ENCODE peak calls at places on chromosomes 5 and 9, in five cellular contexts. H, C, B, L and P are unnamed samples.

GRCh38 chr9:93059960-93060591 is 1.6 kb downstream of the SUSD3 start:
- DNase-seq in C (no peak), B (no peak), H (no peak), L (no peak), P (no peak)

GRCh38 chr5:98774192-98775046 is 956 bp downstream of the RGMB start:
- DNase-seq in B (peak; percentile 64), L (peak; percentile 80), H (no peak), C (peak; percentile 80), P (peak; percentile 28)

GRCh38 chr5:54944364-54944763 is 41.0 kb downstream of the ESM1 start:
- DNase-seq in H (peak; percentile 15), L (peak; percentile 26), B (peak; percentile 48), C (peak; percentile 61), P (peak; percentile 20)

GRCh38 chr5:54187694-54188093 is 122.7 kb downstream of the ARL15 start:
- DNase-seq in L (no peak), C (no peak), B (no peak), H (no peak), P (no peak)

GRCh38 chr5:80152778-80153177 is 103.1 kb downstream of the SERINC5 start:
- DNase-seq in B (peak; percentile 82), H (no peak), L (no peak), C (no peak), P (no peak)

GRCh38 chr5:20229286-20230005 is 241.4 kb upstream of the CDH18 start:
- DNase-seq in H (no peak), B (no peak), L (no peak), C (peak; percentile 25), P (no peak)

GRCh38 chr5:30981576-30981975 is 211.9 kb upstream of the CDH6 start:
- DNase-seq in B (no peak), H (no peak), L (no peak), C (peak; percentile 45), P (no peak)

GRCh38 chr5:96745844-96746531 is 61.8 kb downstream of the ERAP1 start:
- DNase-seq in L (no peak), B (no peak), H (no peak), C (peak; percentile 26), P (no peak)

GRCh38 chr9:137387034-137387890 is 35.7 kb downstream of the EXD3 start:
- DNase-seq in H (no peak), B (peak; percentile 53), C (peak; percentile 15), L (no peak), P (peak; percentile 91)

GRCh38 chr5:178991190-178992145 is 3.7 kb downstream of the GRM6 start:
- DNase-seq in B (no peak), L (no peak), H (no peak), C (no peak), P (no peak)

GRCh38 chr5:89428624-89429023 is 545.6 kb upstream of the MEF2C start:
- DNase-seq in B (no peak), C (no peak), H (no peak), L (no peak), P (no peak)

GRCh38 chr9:127754761-127755557 is 19.9 kb upstream of the TOR2A start:
- DNase-seq in L (no peak), H (no peak), B (no peak), C (no peak), P (no peak)

GRCh38 chr9:22643541-22643940 is 196.9 kb downstream of the DMRTA1 start:
- DNase-seq in H (no peak), L (no peak), B (no peak), C (no peak), P (no peak)

GRCh38 chr5:1246711-1247431 is 21.7 kb downstream of the SLC6A18 start:
- DNase-seq in L (no peak), H (no peak), C (peak; percentile 43), B (peak; percentile 8), P (no peak)

GRCh38 chr5:149412783-149413476 is 33.8 kb upstream of the IL17B start:
- DNase-seq in C (no peak), B (no peak), L (no peak), H (no peak), P (no peak)

DNA sequence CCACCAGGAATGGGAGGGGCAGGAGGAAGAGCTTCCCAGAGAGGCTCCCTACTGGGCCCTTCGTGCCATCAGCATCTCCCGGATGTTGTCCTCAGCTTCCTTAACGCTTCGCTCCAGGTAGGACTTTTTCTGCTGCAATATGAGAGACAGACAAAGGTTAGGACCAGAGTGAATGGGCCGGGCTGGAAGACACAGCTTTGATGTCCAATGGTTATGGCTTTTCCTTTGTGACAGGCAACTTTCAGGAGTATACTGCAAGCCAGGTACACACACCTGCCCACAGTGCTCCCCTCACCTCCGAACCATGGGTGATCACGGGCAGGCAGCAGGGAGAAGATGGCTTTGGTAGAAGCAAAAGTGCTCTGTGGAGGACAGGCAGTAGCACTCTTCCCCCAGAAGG is 57.0 kb downstream of the PFDN1 start:
- DNase-seq in H (no peak), L (no peak), C (no peak), B (no peak), P (no peak)
- H3K4me1 ChIP-seq in H (peaks cover 26% of the 10 kb centered on the region), L (peaks cover 4% of the 10 kb centered on the region), C (peaks cover 20% of the 10 kb centered on the region), B (peaks cover 10% of the 10 kb centered on the region), P (no peaks in the 10 kb centered on the region)

GRCh38 chr9:136087741-136088480 is 7.2 kb downstream of the NACC2 start:
- DNase-seq in L (no peak), H (no peak), C (no peak), B (no peak), P (no peak)
- H3K4me1 ChIP-seq in L (peaks cover 8% of the 10 kb centered on the region), H (peaks cover 70% of the 10 kb centered on the region), C (no peaks in the 10 kb centered on the region), B (peaks cover 6% of the 10 kb centered on the region), P (peaks cover 5% of the 10 kb centered on the region)

GRCh38 chr5:134551891-134552290 is 26.4 kb downstream of the JADE2 start:
- DNase-seq in L (no peak), B (no peak), H (no peak), C (no peak), P (no peak)
- H3K4me1 ChIP-seq in L (peaks cover 14% of the 10 kb centered on the region), B (peaks cover 59% of the 10 kb centered on the region), H (peaks cover 75% of the 10 kb centered on the region), C (no peaks in the 10 kb centered on the region), P (peaks cover 42% of the 10 kb centered on the region)

GRCh38 chr5:78627766-78628165 is 20.8 kb downstream of the LHFPL2 start:
- DNase-seq in C (no peak), H (no peak), L (no peak), B (no peak), P (no peak)

GRCh38 chr5:78629590-78629989 is 19.0 kb downstream of the LHFPL2 start:
- DNase-seq in L (no peak), C (no peak), B (no peak), H (no peak), P (no peak)

GRCh38 chr5:78627175-78627574 is 21.4 kb downstream of the LHFPL2 start:
- DNase-seq in C (peak; percentile 67), B (no peak), L (no peak), H (no peak), P (no peak)

GRCh38 chr5:78630047-78630446 is 18.5 kb downstream of the LHFPL2 start:
- DNase-seq in B (no peak), H (no peak), C (no peak), L (no peak), P (no peak)

DNA sequence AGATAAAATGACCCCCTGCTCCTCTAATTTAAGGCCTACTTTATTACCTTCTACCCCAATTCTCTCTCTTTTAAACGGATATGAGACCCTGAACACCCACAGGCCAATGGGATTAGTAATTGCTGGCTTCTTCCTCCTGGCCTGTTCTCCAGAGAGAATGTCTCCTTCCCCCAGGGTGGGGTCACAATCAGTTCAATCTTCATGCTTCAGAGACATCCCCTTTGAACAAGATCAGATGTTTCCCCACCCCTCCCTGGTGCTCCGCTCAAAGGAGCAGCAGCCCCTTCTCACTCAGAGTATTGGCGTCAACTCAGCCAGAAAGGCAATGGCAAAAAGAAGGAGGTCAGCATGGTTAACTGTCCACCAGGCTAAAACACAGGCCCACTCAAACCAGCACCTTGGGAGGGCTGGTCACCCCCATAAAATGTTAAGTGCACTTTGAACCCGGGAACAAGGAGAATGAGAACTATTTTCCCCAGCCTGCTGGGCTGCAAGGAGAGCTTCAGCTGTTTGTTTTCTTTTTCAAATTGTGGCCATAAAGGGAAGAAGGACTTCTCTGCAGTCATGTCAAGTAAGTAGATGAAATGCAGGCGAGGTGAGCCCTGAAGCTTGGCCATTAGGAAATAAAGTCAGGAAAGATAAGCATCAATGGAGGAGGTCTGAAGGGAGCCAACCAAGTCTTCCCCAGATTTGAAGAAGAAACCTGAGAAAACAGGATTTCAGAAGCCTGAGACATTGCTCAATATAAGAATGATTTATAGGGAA is 20.1 kb downstream of the LHFPL2 start:
- DNase-seq in H (no peak), L (no peak), C (no peak), B (no peak), P (no peak)
- H3K4me1 ChIP-seq in H (no peaks in the 10 kb centered on the region), L (no peaks in the 10 kb centered on the region), C (peaks cover 76% of the 10 kb centered on the region), B (no peaks in the 10 kb centered on the region), P (no peaks in the 10 kb centered on the region)

GRCh38 chr9:123218831-123219230 is 49.6 kb downstream of the STRBP start:
- DNase-seq in B (no peak), C (no peak), L (no peak), H (no peak), P (no peak)
- H3K4me1 ChIP-seq in B (no peaks in the 10 kb centered on the region), C (peaks cover 17% of the 10 kb centered on the region), L (no peaks in the 10 kb centered on the region), H (no peaks in the 10 kb centered on the region), P (no peaks in the 10 kb centered on the region)

GRCh38 chr9:94921072-94921471 is 194.6 kb downstream of the AOPEP start:
- DNase-seq in H (no peak), C (peak; percentile 65), B (no peak), L (no peak), P (no peak)
- H3K4me1 ChIP-seq in H (peaks cover 61% of the 10 kb centered on the region), C (peaks cover 79% of the 10 kb centered on the region), B (no peaks in the 10 kb centered on the region), L (peaks cover 7% of the 10 kb centered on the region), P (no peaks in the 10 kb centered on the region)

GRCh38 chr9:134385873-134386370 is 59.7 kb downstream of the RXRA start:
- DNase-seq in H (no peak), B (no peak), L (no peak), C (no peak), P (no peak)
- H3K4me1 ChIP-seq in H (peaks cover 4% of the 10 kb centered on the region), B (peaks cover 37% of the 10 kb centered on the region), L (peaks cover 37% of the 10 kb centered on the region), C (peaks cover 6% of the 10 kb centered on the region), P (peaks cover 46% of the 10 kb centered on the region)